ENCODE peak calls at places on chromosomes 1 and 21, in four cellular contexts. J is K562, A is HepG2, E is H1. S is an unnamed sample.

GRCh38 chr1:27033059-27033746 is 20.6 kb upstream of the TENT5B start:
- DNase-seq in A (no peak), J (peak; percentile 17), E (no peak), S (no peak)

GRCh38 chr1:226097866-226098625 is 35.5 kb downstream of the H3-3A start:
- DNase-seq in E (no peak), A (no peak), J (no peak), S (no peak)

GRCh38 chr21:31318971-31319370 is 25.1 kb downstream of the TIAM1 start:
- DNase-seq in E (no peak), J (no peak), A (no peak), S (no peak)

GRCh38 chr1:52842643-52843310 is at the start of gene ZYG11A:
- DNase-seq in A (peak; percentile 14), E (peak; percentile 84), J (peak; percentile 95), S (no peak)

GRCh38 chr1:113153116-113153803 is 80.3 kb downstream of the LRIG2 start:
- DNase-seq in A (peak; percentile 81), E (peak; percentile 39), J (no peak), S (no peak)

GRCh38 chr1:228336308-228337030 is 70.2 kb downstream of the TRIM11 start:
- DNase-seq in E (peak; percentile 41), J (no peak), A (no peak), S (no peak)

GRCh38 chr1:101587749-101588148 is 350.9 kb downstream of the S1PR1 start:
- DNase-seq in J (no peak), E (no peak), A (peak; percentile 25), S (no peak)

GRCh38 chr1:25875154-25875855 is at the start of gene PAQR7:
- DNase-seq in J (peak; percentile 96), E (peak; percentile 86), A (peak; percentile 67), S (no peak)

GRCh38 chr1:31479801-31480200 is 66.8 kb downstream of the SERINC2 start:
- DNase-seq in E (no peak), A (no peak), J (no peak), S (no peak)

GRCh38 chr1:211261229-211261628 is 2.1 kb downstream of the RCOR3 start:
- DNase-seq in E (no peak), J (no peak), A (no peak), S (no peak)

GRCh38 chr1:150557065-150557600 is 7.9 kb downstream of the ADAMTSL4 start:
- DNase-seq in J (no peak), E (no peak), A (no peak), S (no peak)

GRCh38 chr1:200979574-200980451 is 43.7 kb downstream of the KIF21B start:
- DNase-seq in E (peak; percentile 95), A (peak; percentile 24), J (peak; percentile 94), S (no peak)

GRCh38 chr1:40948741-40949528 is 30.6 kb upstream of the CTPS1 start:
- DNase-seq in E (peak; percentile 89), A (peak; percentile 77), J (peak; percentile 69), S (no peak)

GRCh38 chr1:93907718-93908117 is 1.5 kb downstream of the GCLM start:
- DNase-seq in E (no peak), A (peak; percentile 10), J (no peak), S (no peak)

GRCh38 chr1:68145418-68146126 is 86.8 kb downstream of the WLS start:
- DNase-seq in A (no peak), J (no peak), E (no peak), S (no peak)

GRCh38 chr21:31900121-31900895 is 27.5 kb downstream of the HUNK start:
- DNase-seq in J (no peak), A (peak; percentile 99), E (no peak), S (no peak)

GRCh38 chr1:28640766-28641165 is 2.1 kb downstream of the TAF12 start:
- DNase-seq in A (peak; percentile 50), J (no peak), E (no peak), S (no peak)

GRCh38 chr1:209875510-209875909 is 47.7 kb downstream of the UTP25 start:
- DNase-seq in E (no peak), A (peak; percentile 36), J (no peak), S (no peak)

GRCh38 chr1:43797926-43798325 is 90.6 kb downstream of the ST3GAL3 start:
- DNase-seq in A (no peak), J (no peak), E (no peak), S (no peak)

DNA sequence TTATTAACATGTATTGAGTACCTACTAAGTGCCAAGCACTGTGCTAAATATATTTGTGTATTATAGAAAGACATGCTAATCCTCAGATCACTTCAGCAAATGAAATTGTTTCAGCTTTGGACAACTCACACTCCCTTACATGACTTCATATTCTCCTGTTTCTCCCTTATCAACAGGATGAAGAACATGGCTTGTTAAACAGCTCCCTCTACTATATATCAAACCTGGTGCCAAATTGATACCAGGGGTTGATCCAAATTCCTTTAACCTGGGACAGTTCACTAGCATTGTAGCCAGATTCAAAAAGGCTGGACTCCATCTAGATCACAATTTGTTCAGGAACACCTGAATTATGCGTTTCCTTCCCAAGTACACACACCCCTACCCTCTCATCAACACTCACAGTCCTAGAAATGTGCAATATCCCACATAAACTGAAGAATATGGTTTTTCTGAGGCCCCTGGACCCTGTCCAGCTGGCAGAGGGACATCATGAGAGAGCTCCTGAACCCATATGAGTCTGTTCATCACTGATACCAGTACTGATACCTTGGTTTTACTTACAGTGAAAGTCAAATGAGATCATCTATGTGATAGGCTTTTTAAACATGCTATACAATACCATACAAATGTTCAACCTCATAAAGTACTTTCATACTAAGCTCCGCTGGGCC is 47.0 kb upstream of the PALMD start:
- DNase-seq in A (no peak), E (no peak), J (peak; percentile 23), S (no peak)
- TF ChIP-seq BRCA1 in A (no peak), E (no peak), J (no peak), S (no peak)

DNA sequence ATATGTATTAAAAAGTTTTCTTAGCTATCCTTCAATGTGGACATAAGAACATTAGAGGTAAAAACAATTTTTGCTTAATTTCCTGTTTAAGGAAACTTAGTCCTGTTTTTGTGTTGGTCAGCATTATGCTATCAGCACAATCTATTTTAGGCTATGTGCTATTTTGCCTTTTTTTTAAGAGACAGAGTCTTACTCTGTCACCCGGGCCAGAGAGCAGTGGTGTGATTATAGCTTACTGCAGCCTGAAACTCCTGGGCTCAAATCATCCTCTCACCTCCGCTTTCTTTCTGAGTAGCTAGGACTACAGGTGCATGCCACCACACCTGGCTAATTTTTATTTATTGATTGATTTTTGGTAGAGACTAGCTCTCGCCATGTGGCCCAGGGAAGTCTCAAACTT is 199.1 kb upstream of the TMPRSS15 start:
- DNase-seq in E (no peak), J (no peak), A (no peak), S (no peak)
- TF ChIP-seq BRCA1 in E (no peak), J (no peak), A (no peak), S (no peak)

GRCh38 chr1:159141584-159142518 is 29.6 kb upstream of the CADM3 start:
- DNase-seq in J (no peak), A (no peak), E (peak; percentile 58), S (no peak)
- TF ChIP-seq BRCA1 in J (no peak), A (no peak), E (no peak), S (no peak)

GRCh38 chr1:245609354-245609753 is 454.6 kb downstream of the KIF26B start:
- DNase-seq in J (no peak), A (no peak), E (no peak), S (no peak)
- TF ChIP-seq BRCA1 in J (no peak), A (no peak), E (no peak), S (no peak)

GRCh38 chr1:193755441-193755840 is 569.0 kb upstream of the B3GALT2 start:
- DNase-seq in J (no peak), E (no peak), A (no peak), S (no peak)

GRCh38 chr1:193749868-193750267 is 563.5 kb upstream of the B3GALT2 start:
- DNase-seq in E (no peak), A (no peak), J (no peak), S (no peak)

GRCh38 chr1:193753038-193753756 is 566.8 kb upstream of the B3GALT2 start:
- DNase-seq in E (no peak), A (no peak), J (no peak), S (no peak)

DNA sequence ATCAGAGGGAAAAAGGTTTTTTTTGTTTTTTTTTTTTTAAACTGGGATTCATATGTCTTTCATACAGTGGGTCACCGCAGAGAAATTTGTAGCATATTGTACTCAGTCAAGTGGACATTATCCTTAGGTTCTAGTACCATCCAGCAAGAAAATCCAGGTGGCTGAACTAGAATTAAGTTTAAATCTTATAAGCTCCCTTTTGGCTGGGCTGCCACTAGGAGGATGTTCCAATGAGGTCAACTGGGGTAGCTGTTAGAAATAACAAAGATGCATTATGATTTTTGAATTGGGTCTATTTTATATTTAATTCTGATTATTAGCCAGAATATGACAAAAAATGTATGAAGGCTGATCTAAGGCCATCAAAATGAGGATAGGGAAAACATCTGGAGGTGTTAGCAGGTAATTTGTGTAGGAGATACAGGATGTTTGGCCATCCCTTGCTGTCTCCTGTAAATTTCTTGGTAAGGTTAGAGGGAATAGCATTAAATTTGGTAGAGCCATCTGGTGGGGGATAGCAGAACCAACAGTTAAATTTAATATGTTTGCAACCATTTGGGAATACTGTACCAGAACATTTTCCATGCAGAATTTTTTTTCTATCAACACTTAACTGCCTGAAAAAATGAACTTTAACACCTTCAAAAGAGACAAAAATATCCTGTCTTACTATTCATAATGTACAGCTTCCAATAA is 568.5 kb upstream of the B3GALT2 start:
- DNase-seq in J (peak; percentile 8), E (no peak), A (no peak), S (no peak)
- TF ChIP-seq BRCA1 in J (no peak), E (no peak), A (no peak), S (no peak)

DNA sequence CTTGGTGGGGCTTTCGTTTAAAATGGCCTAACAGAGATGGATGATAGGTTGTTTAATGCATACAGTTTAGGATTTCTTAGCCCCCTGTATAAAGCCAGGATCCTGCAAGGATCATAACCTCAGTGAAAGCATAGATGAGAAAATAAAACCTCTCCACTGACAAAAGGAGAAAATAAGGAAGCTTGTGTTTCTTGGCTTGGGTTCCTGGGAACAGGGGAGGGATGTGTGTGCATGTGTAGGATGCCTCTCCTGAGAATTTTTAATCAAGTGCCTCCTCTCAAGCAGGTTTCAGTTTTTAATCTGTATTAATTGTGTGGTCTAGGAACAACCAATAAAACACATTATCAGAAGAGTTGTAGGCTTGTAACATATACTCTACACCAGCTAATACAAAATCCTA is 26.1 kb downstream of the PRKACB start:
- DNase-seq in A (no peak), E (no peak), J (no peak), S (no peak)
- TF ChIP-seq BRCA1 in A (no peak), E (no peak), J (no peak), S (no peak)

GRCh38 chr1:15418811-15419515 is 9.3 kb downstream of the EFHD2 start:
- DNase-seq in E (no peak), A (no peak), J (no peak), S (no peak)
- TF ChIP-seq BRCA1 in E (no peak), A (no peak), J (no peak), S (no peak)

GRCh38 chr1:183726825-183727224 is 73.7 kb upstream of the APOBEC4 start:
- DNase-seq in E (no peak), A (no peak), J (no peak), S (no peak)

GRCh38 chr1:183731151-183731550 is 73.8 kb upstream of the RGL1 start:
- DNase-seq in J (no peak), E (no peak), A (no peak), S (no peak)

GRCh38 chr1:183733610-183734219 is 71.2 kb upstream of the RGL1 start:
- DNase-seq in J (no peak), A (no peak), E (no peak), S (no peak)

GRCh38 chr1:183732251-183732650 is 72.7 kb upstream of the RGL1 start:
- DNase-seq in J (no peak), A (no peak), E (no peak), S (no peak)

GRCh38 chr1:183730107-183730724 is 74.7 kb upstream of the RGL1 start:
- DNase-seq in E (no peak), A (no peak), J (no peak), S (no peak)
- TF ChIP-seq BRCA1 in E (no peak), A (no peak), J (no peak), S (no peak)

S was measured in GM12878.